ENCODE peak calls at places on chromosomes 5 and 9, in five cellular contexts. D is mesothelial cell of epicardium, G is GM20000, U is prostate gland, X is HFFc6. W is an unnamed sample.

GRCh38 chr9:85172001-85172978 is 502.8 kb downstream of the NTRK2 start:
- DNase-seq in X (no peak), D (no peak), G (peak), U (no peak), W (no peak)

GRCh38 chr9:114141553-114142548 is 13.5 kb upstream of the COL27A1 start:
- DNase-seq in X (no peak), D (no peak), U (no peak), G (no peak), W (no peak)

GRCh38 chr5:17230808-17231525 is 13.5 kb downstream of the BASP1 start:
- DNase-seq in U (no peak), D (no peak), G (no peak), X (no peak), W (no peak)

GRCh38 chr9:71249729-71250317 is 128.4 kb upstream of the TRPM3 start:
- DNase-seq in X (peak), D (no peak), G (peak), U (peak), W (no peak)

GRCh38 chr5:173641171-173641570 is 24.7 kb upstream of the BOD1 start:
- DNase-seq in G (no peak), U (no peak), D (no peak), X (no peak), W (no peak)

GRCh38 chr5:80189201-80189600 is 66.6 kb downstream of the SERINC5 start:
- DNase-seq in X (no peak), G (no peak), D (no peak), U (no peak), W (no peak)

GRCh38 chr9:33113799-33114547 is 37.5 kb upstream of the SMU1 start:
- DNase-seq in G (no peak), X (no peak), D (no peak), U (no peak), W (peak)

GRCh38 chr5:88480245-88480644 is 211.6 kb upstream of the TMEM161B start:
- DNase-seq in G (no peak), X (no peak), D (no peak), U (no peak), W (no peak)

GRCh38 chr5:1511037-1511436 is 12.7 kb downstream of the LPCAT1 start:
- DNase-seq in G (peak), D (peak), U (no peak), X (no peak), W (peak)

GRCh38 chr5:106658150-106658549 is 1012.6 kb downstream of the EFNA5 start:
- DNase-seq in X (no peak), D (no peak), U (no peak), G (no peak), W (no peak)

GRCh38 chr9:129595323-129595741 is 25.6 kb downstream of the C9orf50 start:
- DNase-seq in U (peak), G (no peak), X (peak), D (no peak), W (no peak)

GRCh38 chr5:126525630-126526245 is 69.3 kb downstream of the ALDH7A1 start:
- DNase-seq in G (no peak), D (no peak), X (no peak), U (no peak), W (no peak)

GRCh38 chr5:11564716-11565115 is 339.5 kb downstream of the CTNND2 start:
- DNase-seq in G (no peak), U (no peak), D (no peak), X (no peak), W (no peak)

GRCh38 chr5:55072668-55073067 is 29.8 kb upstream of the GZMA start:
- DNase-seq in G (peak), U (no peak), D (no peak), X (no peak), W (no peak)

GRCh38 chr5:54298947-54299346 is 11.4 kb downstream of the ARL15 start:
- DNase-seq in U (no peak), X (no peak), D (no peak), G (no peak), W (no peak)

GRCh38 chr5:32100903-32101302 is 73.2 kb downstream of the GOLPH3 start:
- DNase-seq in D (no peak), G (no peak), X (no peak), U (no peak), W (no peak)

GRCh38 chr5:36787365-36787764 is 89.2 kb upstream of the NIPBL start:
- DNase-seq in U (no peak), G (no peak), X (no peak), D (no peak), W (no peak)

GRCh38 chr5:111742595-111742994 is 14.4 kb downstream of the NREP start:
- DNase-seq in D (no peak), U (no peak), X (peak), G (no peak), W (no peak)

GRCh38 chr5:6202113-6202512 is 176.2 kb downstream of the MED10 start:
- DNase-seq in G (no peak), D (no peak), X (no peak), U (no peak), W (no peak)

GRCh38 chr5:6197427-6197826 is 180.9 kb downstream of the MED10 start:
- DNase-seq in U (no peak), G (no peak), X (no peak), D (no peak), W (no peak)

GRCh38 chr5:6201626-6202025 is 176.7 kb downstream of the MED10 start:
- DNase-seq in X (no peak), D (no peak), U (no peak), G (no peak), W (no peak)

GRCh38 chr5:6202615-6203365 is 175.6 kb downstream of the MED10 start:
- DNase-seq in G (peak), U (no peak), X (no peak), D (no peak), W (no peak)
- TF ChIP-seq CTCF in G (no peak), U (no peak), X (no peak), D (peak), W (no peak)

GRCh38 chr9:136585531-136586120 is 39.8 kb upstream of the NOTCH1 start:
- DNase-seq in U (no peak), X (no peak), D (no peak), G (no peak), W (no peak)

GRCh38 chr9:136587944-136588662 is 42.3 kb upstream of the NOTCH1 start:
- DNase-seq in U (no peak), G (no peak), X (no peak), D (no peak), W (no peak)

GRCh38 chr9:136588663-136589464 is 43.0 kb upstream of the NOTCH1 start:
- DNase-seq in X (no peak), G (no peak), D (no peak), U (no peak), W (no peak)

GRCh38 chr9:136586391-136586790 is 40.5 kb upstream of the NOTCH1 start:
- DNase-seq in U (no peak), X (no peak), G (no peak), D (no peak), W (no peak)

GRCh38 chr9:136587145-136587943 is 41.5 kb upstream of the NOTCH1 start:
- DNase-seq in U (no peak), G (no peak), D (peak), X (no peak), W (no peak)
- TF ChIP-seq CTCF in U (no peak), G (no peak), D (no peak), X (no peak), W (no peak)

GRCh38 chr5:156934450-156935211 is 28.4 kb downstream of the TIMD4 start:
- DNase-seq in G (peak), D (no peak), U (no peak), X (no peak), W (peak)
- TF ChIP-seq CTCF in G (peak), D (peak), U (no peak), X (no peak), W (peak)

DNA sequence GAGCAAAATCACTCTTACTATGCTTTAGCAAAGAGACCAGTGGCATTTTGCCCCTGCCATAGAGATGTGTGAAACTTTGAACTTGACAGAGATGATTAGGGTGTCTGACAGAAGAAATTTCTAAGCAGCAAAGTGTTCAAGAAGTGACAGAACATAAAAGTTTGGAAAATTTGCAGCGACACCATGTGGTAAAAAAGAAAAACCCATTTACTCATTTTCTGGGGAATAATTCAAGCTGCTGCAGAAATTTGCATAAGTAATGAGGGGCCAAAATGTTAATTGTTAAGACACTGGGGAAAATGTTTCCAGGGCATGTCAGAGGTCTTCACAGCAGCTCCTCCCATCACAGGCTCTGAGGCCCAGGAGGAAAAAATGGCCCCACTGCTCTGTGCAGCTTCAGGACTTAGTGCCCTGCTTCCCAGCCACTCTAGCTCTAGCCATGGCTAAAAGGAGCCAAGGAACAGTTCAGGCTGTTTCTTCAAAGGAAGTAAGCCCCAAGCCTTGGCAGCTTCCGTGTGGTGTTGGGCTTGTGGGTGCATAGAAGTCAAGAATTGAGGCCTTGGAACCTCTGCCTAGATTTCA is 6.1 kb upstream of the AP3B1 start:
- DNase-seq in U (no peak), G (no peak), D (no peak), X (peak), W (no peak)
- TF ChIP-seq CTCF in U (peak), G (peak), D (peak), X (peak), W (no peak)

GRCh38 chr5:179680780-179681411 is at the start of gene CBY3:
- DNase-seq in D (no peak), U (no peak), G (no peak), X (peak), W (no peak)

GRCh38 chr5:179680014-179680779 is 637 bp downstream of the CBY3 start:
- DNase-seq in U (no peak), X (no peak), G (no peak), D (no peak), W (no peak)

GRCh38 chr5:179678238-179679013 is 2.4 kb downstream of the CBY3 start:
- DNase-seq in X (peak), D (peak), G (peak), U (peak), W (peak)

GRCh38 chr5:179679014-179679674 is 1.7 kb downstream of the CBY3 start:
- DNase-seq in D (peak), U (peak), G (peak), X (no peak), W (peak)
- TF ChIP-seq CTCF in D (no peak), U (peak), G (peak), X (peak), W (peak)

GRCh38 chr5:78677777-78678668 is 29.5 kb upstream of the LHFPL2 start:
- DNase-seq in G (peak), D (no peak), X (peak), U (no peak), W (no peak)
- TF ChIP-seq CTCF in G (no peak), D (no peak), X (peak), U (no peak), W (no peak)

GRCh38 chr9:96230002-96230401 is 72.0 kb downstream of the HSD17B3 start:
- DNase-seq in U (no peak), X (no peak), G (no peak), D (no peak), W (no peak)
- TF ChIP-seq CTCF in U (no peak), X (no peak), G (no peak), D (no peak), W (no peak)

DNA sequence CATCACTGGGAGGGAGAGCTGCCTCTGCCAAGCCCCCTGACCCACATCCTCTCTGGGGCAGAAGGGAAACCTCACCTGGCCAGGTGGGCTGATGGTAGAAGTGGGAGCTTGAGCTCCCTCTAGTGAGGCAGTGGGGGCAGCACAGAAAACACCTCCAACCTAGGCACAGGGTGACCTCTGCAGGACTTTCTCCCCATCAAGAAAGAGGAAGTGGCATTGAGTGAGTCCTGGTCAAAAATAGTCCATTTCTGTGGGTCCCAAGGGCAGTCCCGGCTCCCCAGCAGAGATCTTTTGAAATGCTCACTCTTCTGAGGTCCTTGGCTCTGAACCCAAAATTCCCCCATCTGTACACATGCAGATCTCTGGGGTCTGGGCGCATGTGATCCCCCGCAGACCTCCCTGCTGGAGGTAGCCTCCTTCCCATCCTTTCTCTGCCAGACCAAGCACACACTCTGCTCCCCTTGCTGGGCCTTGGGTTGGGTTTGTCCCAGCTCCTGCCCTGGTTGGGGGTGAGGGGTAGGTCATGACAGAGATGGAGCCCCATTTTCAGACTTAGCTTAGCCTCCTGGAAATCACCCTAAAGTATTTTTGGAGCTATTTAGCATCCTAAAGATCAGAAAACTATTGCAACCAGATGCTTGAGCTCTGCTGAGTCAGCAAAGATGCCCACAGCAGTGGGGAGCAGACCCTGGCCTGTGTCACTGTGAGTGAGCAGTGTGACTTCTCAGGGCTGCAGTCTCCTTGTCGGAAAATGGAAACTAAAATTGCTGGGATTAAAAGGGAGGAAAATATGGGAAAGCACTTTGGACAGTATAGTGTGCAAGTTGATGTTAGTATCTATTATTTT is 41.6 kb upstream of the LCP2 start:
- DNase-seq in U (no peak), D (no peak), G (peak), X (no peak), W (peak)
- TF ChIP-seq CTCF in U (peak), D (no peak), G (peak), X (no peak), W (peak)